ENCODE peak calls at places on chromosomes 7 and 10, in five cellular contexts. B is K562, U is H1, X is HepG2, Y is GM12878. O is an unnamed sample.

GRCh38 chr10:18713077-18713476 is 53.8 kb downstream of the ARL5B start:
- DNase-seq in B (no peak), Y (no peak), U (no peak), X (peak; percentile 53), O (no peak)

GRCh38 chr7:55144333-55144954 is 125.6 kb downstream of the EGFR start:
- DNase-seq in X (no peak), Y (no peak), U (no peak), B (peak; percentile 41), O (peak; percentile 69)

GRCh38 chr7:78605131-78605530 is 806.6 kb downstream of the PHTF2 start:
- DNase-seq in B (no peak), U (no peak), Y (no peak), X (no peak), O (no peak)

GRCh38 chr7:82443044-82443800 is at the start of gene CACNA2D1:
- DNase-seq in B (no peak), U (no peak), Y (no peak), X (no peak), O (peak; percentile 63)

GRCh38 chr7:19773361-19773760 is at the start of gene TMEM196:
- DNase-seq in X (no peak), B (no peak), U (no peak), Y (no peak), O (peak; percentile 42)

GRCh38 chr7:129739427-129739826 is 127.9 kb downstream of the NRF1 start:
- DNase-seq in U (no peak), Y (no peak), B (no peak), X (no peak), O (no peak)

GRCh38 chr7:115825736-115826135 is 204.8 kb downstream of the TFEC start:
- DNase-seq in Y (no peak), B (no peak), U (no peak), X (no peak), O (no peak)

GRCh38 chr7:100048680-100049079 is 894 bp upstream of the ZSCAN21 start:
- DNase-seq in X (no peak), Y (no peak), B (no peak), U (no peak), O (no peak)

GRCh38 chr7:128738570-128739047 is 550 bp upstream of the CALU start:
- DNase-seq in Y (no peak), X (no peak), B (peak; percentile 70), U (no peak), O (no peak)

GRCh38 chr10:114304566-114305421 is 65.7 kb downstream of the VWA2 start:
- DNase-seq in Y (no peak), B (no peak), U (no peak), X (no peak), O (peak; percentile 86)

GRCh38 chr7:92695308-92696261 is 105.4 kb upstream of the FAM133B start:
- DNase-seq in U (no peak), X (peak; percentile 99), Y (no peak), B (peak; percentile 19), O (peak; percentile 41)

GRCh38 chr7:69732203-69732602 is 133.9 kb downstream of the AUTS2 start:
- DNase-seq in Y (no peak), B (no peak), X (peak; percentile 1), U (no peak), O (peak; percentile 17)

GRCh38 chr10:14439451-14440259 is 108.9 kb upstream of the FRMD4A start:
- DNase-seq in Y (no peak), U (no peak), B (no peak), X (no peak), O (no peak)

GRCh38 chr7:46525876-46526275 is 604.8 kb upstream of the IGFBP3 start:
- DNase-seq in X (no peak), U (no peak), B (no peak), Y (no peak), O (no peak)

GRCh38 chr7:983182-984071 is 446 bp downstream of the CYP2W1 start:
- DNase-seq in Y (no peak), B (no peak), U (no peak), X (peak; percentile 53), O (no peak)

GRCh38 chr10:46288601-46289206 is 1.9 kb downstream of the ANTXRL start:
- DNase-seq in B (peak; percentile 5), X (no peak), U (no peak), Y (no peak), O (no peak)

DNA sequence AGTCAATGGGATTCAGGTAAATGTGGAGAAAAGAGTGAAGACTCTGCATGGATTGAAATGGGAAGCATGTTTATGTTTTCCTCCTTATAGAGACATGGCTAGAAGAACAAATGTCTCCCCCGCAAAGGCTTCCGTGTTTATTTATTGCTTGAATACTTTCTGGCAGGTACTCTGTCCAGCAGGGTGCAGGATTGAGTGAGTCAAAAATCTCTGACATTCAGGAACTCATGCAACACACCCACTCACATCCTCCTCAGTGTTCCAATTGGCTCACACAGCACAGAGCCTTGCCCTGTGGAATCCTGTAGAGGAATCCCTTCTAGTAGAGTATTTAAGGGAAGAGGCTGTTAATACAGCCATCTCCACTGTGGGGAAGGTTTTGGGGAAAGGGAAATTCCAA is 290.3 kb upstream of the VWC2 start:
- DNase-seq in Y (no peak), U (no peak), X (peak; percentile 1), B (no peak), O (peak; percentile 11)
- TF ChIP-seq ATF2 in Y (no peak), U (no peak), X (no peak), B (no peak), O (no peak)

GRCh38 chr10:35574924-35575352 is 30.2 kb upstream of the GJD4 start:
- DNase-seq in B (peak; percentile 27), X (no peak), U (peak; percentile 15), Y (no peak), O (peak; percentile 55)
- TF ChIP-seq CTCF in B (peak; percentile 32), X (peak; percentile 61), U (peak; percentile 67), Y (no peak), O (no peak)

GRCh38 chr7:95687759-95688343 is 84.5 kb upstream of the DYNC1I1 start:
- DNase-seq in B (peak; percentile 45), X (peak; percentile 44), Y (no peak), U (no peak), O (no peak)
- TF ChIP-seq ATF2 in B (no peak), X (no peak), Y (no peak), U (no peak), O (no peak)

GRCh38 chr7:80098795-80099194 is 35.8 kb upstream of the GNAI1 start:
- DNase-seq in Y (no peak), X (no peak), U (no peak), B (no peak), O (peak; percentile 11)
- TF ChIP-seq CTCF in Y (peak; percentile 7), X (no peak), U (peak; percentile 57), B (no peak), O (peak; percentile 17)

GRCh38 chr7:10483671-10484070 is 490.0 kb upstream of the PHF14 start:
- DNase-seq in Y (no peak), X (no peak), U (no peak), B (no peak), O (no peak)
- TF ChIP-seq ATF2 in Y (no peak), X (no peak), U (no peak), B (no peak), O (no peak)

DNA sequence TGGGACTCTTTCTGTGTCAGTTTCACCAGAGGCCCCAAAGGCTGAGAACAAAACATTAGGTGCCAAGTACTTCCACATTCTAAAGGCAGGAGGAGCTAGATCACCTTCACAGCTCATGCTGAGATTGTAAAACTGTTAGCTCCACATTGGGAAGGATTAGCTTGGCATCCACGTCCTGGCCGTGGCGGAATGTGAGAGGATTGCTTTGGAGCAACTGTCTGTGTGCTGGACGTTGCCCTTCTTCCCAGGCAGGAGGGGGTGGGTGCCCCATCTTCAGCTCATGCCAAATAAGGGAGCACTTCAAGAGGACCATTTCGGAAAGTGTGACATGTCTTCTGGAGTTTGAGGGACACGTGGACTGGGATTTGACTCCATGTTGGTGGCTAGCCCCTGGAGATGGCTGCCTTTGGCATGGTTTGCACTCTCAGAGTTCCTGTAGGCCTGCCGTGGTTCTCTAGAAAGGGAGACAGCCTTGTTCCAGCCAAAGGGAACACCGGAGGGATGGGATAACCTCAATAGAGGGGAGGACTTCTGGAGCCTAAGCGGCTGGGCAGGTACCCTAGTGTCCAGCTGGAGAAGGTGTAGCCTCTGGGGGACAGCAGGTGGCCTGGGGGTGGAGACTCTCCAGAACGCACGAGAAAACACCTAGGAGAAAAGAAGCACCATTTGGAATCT is 19.9 kb upstream of the FMC1 start:
- DNase-seq in Y (no peak), B (peak; percentile 40), U (peak; percentile 5), X (peak; percentile 56), O (peak; percentile 18)
- TF ChIP-seq CTCF in Y (peak; percentile 47), B (peak; percentile 84), U (peak; percentile 74), X (peak; percentile 54), O (no peak)